ENCODE peak calls at places on chromosomes 12 and 14, in eight cellular contexts. N is GM23338, B is hepatocyte, I is fibroblast of lung, F is neural progenitor cell, J is Karpas-422, X is PC-3, L is GM23248. Y is an unnamed sample.

GRCh38 chr14:63470877-63471565 is 72.2 kb downstream of the PPP2R5E start:
- DNase-seq in N (no peak), B (peak; percentile 48), I (peak; percentile 83), F (no peak), J (no peak), X (peak; percentile 96), L (peak; percentile 84), Y (peak; percentile 65)

GRCh38 chr14:55914771-55915170 is 203.4 kb upstream of the PELI2 start:
- DNase-seq in N (no peak), B (no peak), I (peak; percentile 82), F (no peak), J (no peak), X (no peak), L (peak; percentile 7), Y (no peak)

GRCh38 chr12:47636908-47637780 is 68.7 kb downstream of the RPAP3 start:
- DNase-seq in N (peak; percentile 94), B (peak; percentile 13), I (no peak), F (peak; percentile 33), J (peak; percentile 75), X (peak; percentile 77), L (peak; percentile 45), Y (peak; percentile 45)

GRCh38 chr12:14280921-14281320 is 84.6 kb upstream of the ATF7IP start:
- DNase-seq in N (no peak), B (no peak), I (no peak), F (no peak), J (peak; percentile 64), X (no peak), L (no peak), Y (peak; percentile 50)

GRCh38 chr12:12551115-12551514 is 11.5 kb downstream of the DUSP16 start:
- DNase-seq in N (no peak), B (no peak), I (no peak), F (no peak), J (peak; percentile 57), X (no peak), L (no peak), Y (no peak)

GRCh38 chr12:92558241-92558773 is 144.5 kb upstream of the PLEKHG7 start:
- DNase-seq in N (no peak), B (no peak), I (no peak), F (no peak), J (no peak), X (no peak), L (no peak), Y (no peak)

GRCh38 chr14:53180272-53181221 is 27.4 kb upstream of the DDHD1 start:
- DNase-seq in N (peak; percentile 96), B (peak; percentile 36), I (peak; percentile 23), F (peak; percentile 91), J (peak; percentile 47), X (no peak), L (peak; percentile 20), Y (no peak)

GRCh38 chr12:23640754-23641153 is 308.7 kb downstream of the SOX5 start:
- DNase-seq in N (peak; percentile 76), B (no peak), I (no peak), F (peak; percentile 91), J (no peak), X (no peak), L (no peak), Y (no peak)

GRCh38 chr12:28190321-28191017 is at the start of gene CCDC91:
- DNase-seq in N (peak; percentile 88), B (peak; percentile 93), I (peak; percentile 79), F (peak; percentile 79), J (peak; percentile 96), X (peak; percentile 84), L (peak; percentile 94), Y (peak; percentile 81)

GRCh38 chr14:52033131-52033642 is 35.7 kb downstream of the NID2 start:
- DNase-seq in N (peak; percentile 30), B (no peak), I (peak; percentile 68), F (peak; percentile 46), J (no peak), X (no peak), L (peak; percentile 87), Y (no peak)

GRCh38 chr14:55124774-55125372 is 4.2 kb upstream of the LGALS3 start:
- DNase-seq in N (no peak), B (no peak), I (no peak), F (no peak), J (no peak), X (no peak), L (no peak), Y (no peak)

GRCh38 chr12:2654741-2655140 is 140.0 kb upstream of the FKBP4 start:
- DNase-seq in N (no peak), B (no peak), I (no peak), F (no peak), J (no peak), X (no peak), L (no peak), Y (no peak)

GRCh38 chr12:2652011-2652400 is 142.8 kb upstream of the FKBP4 start:
- DNase-seq in N (no peak), B (no peak), I (no peak), F (no peak), J (no peak), X (no peak), L (no peak), Y (no peak)

GRCh38 chr12:2653461-2653965 is 141.3 kb upstream of the FKBP4 start:
- DNase-seq in N (no peak), B (no peak), I (no peak), F (no peak), J (no peak), X (no peak), L (no peak), Y (no peak)

GRCh38 chr12:2652401-2653081 is 142.2 kb upstream of the FKBP4 start:
- DNase-seq in N (peak; percentile 72), B (no peak), I (no peak), F (peak; percentile 51), J (no peak), X (no peak), L (no peak), Y (no peak)

GRCh38 chr12:2654311-2654710 is 140.5 kb upstream of the FKBP4 start:
- DNase-seq in N (no peak), B (no peak), I (no peak), F (no peak), J (no peak), X (no peak), L (no peak), Y (no peak)
- H3K36me3 ChIP-seq in N (no peaks in the 10 kb centered on the region), B (no peaks in the 10 kb centered on the region), I (peaks cover 3% of the 10 kb centered on the region), F (no peaks in the 10 kb centered on the region), J (no peaks in the 10 kb centered on the region), X (no peaks in the 10 kb centered on the region), L (peaks cover 35% of the 10 kb centered on the region), Y (no peaks in the 10 kb centered on the region)

GRCh38 chr12:45978108-45978507 is 12.3 kb downstream of the SCAF11 start:
- DNase-seq in N (no peak), B (no peak), I (no peak), F (no peak), J (no peak), X (no peak), L (no peak), Y (no peak)
- H4K20me1 ChIP-seq in N (peaks cover 52% of the 10 kb centered on the region), B (peaks cover 85% of the 10 kb centered on the region), I (peaks cover 6% of the 10 kb centered on the region), F (peaks cover 69% of the 10 kb centered on the region), J (peaks cover 46% of the 10 kb centered on the region), X (peaks cover 77% of the 10 kb centered on the region), L (peaks cover 58% of the 10 kb centered on the region), Y (peaks cover 84% of the 10 kb centered on the region)

GRCh38 chr12:52837781-52838736 is 3.9 kb upstream of the KRT79 start:
- DNase-seq in N (no peak), B (no peak), I (peak; percentile 53), F (no peak), J (no peak), X (no peak), L (no peak), Y (no peak)

GRCh38 chr12:52837341-52837741 is 3.2 kb upstream of the KRT79 start:
- DNase-seq in N (no peak), B (peak; percentile 46), I (peak; percentile 94), F (no peak), J (no peak), X (peak; percentile 64), L (peak; percentile 87), Y (no peak)

GRCh38 chr12:52838871-52839446 is 4.8 kb upstream of the KRT79 start:
- DNase-seq in N (no peak), B (no peak), I (no peak), F (no peak), J (no peak), X (no peak), L (no peak), Y (no peak)

GRCh38 chr12:52836491-52837175 is 2.5 kb upstream of the KRT79 start:
- DNase-seq in N (no peak), B (no peak), I (no peak), F (no peak), J (no peak), X (no peak), L (no peak), Y (no peak)

GRCh38 chr12:52839706-52840105 is 5.6 kb upstream of the KRT79 start:
- DNase-seq in N (no peak), B (no peak), I (no peak), F (no peak), J (no peak), X (no peak), L (no peak), Y (no peak)
- H3K36me3 ChIP-seq in N (no peaks in the 10 kb centered on the region), B (no peaks in the 10 kb centered on the region), I (no peaks in the 10 kb centered on the region), F (no peaks in the 10 kb centered on the region), J (no peaks in the 10 kb centered on the region), X (no peaks in the 10 kb centered on the region), L (no peaks in the 10 kb centered on the region), Y (no peaks in the 10 kb centered on the region)

GRCh38 chr14:99507860-99508640 is 26.8 kb downstream of the CCNK start:
- DNase-seq in N (no peak), B (no peak), I (no peak), F (no peak), J (no peak), X (no peak), L (no peak), Y (no peak)

GRCh38 chr14:99511421-99512109 is 30.4 kb downstream of the CCNK start:
- DNase-seq in N (no peak), B (peak; percentile 6), I (peak; percentile 67), F (no peak), J (no peak), X (no peak), L (peak; percentile 47), Y (no peak)

GRCh38 chr14:99510556-99511139 is 29.4 kb downstream of the CCNK start:
- DNase-seq in N (no peak), B (no peak), I (no peak), F (no peak), J (no peak), X (no peak), L (no peak), Y (no peak)

GRCh38 chr14:99509871-99510555 is 28.8 kb downstream of the CCNK start:
- DNase-seq in N (no peak), B (peak; percentile 6), I (no peak), F (no peak), J (no peak), X (no peak), L (no peak), Y (no peak)

DNA sequence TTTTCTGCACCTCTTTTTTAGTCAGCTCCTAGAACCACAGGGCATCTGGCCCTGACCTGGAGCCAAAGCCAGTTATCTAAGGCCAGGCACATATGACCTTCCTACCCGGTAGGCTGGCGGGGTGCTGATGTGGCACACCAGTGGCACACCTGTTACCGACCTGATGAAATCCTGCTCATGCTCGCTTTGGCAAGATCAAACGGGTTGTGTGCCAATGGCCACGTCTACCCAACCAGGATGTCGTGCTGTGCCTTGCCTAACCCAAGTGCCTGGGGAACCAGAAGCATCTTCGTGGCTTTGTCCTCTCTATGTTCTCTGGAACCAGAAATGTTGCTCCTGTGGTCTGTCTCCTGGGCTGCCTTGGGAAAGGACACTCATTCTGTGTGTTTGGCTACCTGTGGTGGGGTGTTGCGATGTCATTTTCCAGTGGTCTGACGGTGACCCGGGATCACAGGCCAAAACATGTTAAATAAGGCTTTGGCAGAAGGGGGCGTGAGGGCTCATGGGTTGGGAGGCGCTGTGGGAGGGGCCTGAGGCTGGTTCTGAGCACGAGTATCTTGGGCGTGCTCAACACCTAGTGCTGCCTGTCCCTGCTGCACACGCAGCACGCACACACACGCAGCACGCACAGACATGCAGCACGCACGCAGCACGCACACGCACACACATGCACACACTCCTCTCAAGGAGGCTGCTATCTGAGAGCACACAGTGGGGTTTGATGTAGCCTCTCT is 27.9 kb downstream of the CCNK start:
- DNase-seq in N (peak; percentile 51), B (peak; percentile 8), I (no peak), F (peak; percentile 21), J (no peak), X (no peak), L (no peak), Y (no peak)
- H4K20me1 ChIP-seq in N (peaks cover 3% of the 10 kb centered on the region), B (no peaks in the 10 kb centered on the region), I (no peaks in the 10 kb centered on the region), F (peaks cover 34% of the 10 kb centered on the region), J (peaks cover 36% of the 10 kb centered on the region), X (no peaks in the 10 kb centered on the region), L (no peaks in the 10 kb centered on the region), Y (no peaks in the 10 kb centered on the region)

Y was measured in MM.1S.